ENCODE peak calls at places on chromosome 17, in four cellular contexts. X, H, J and N are unnamed samples.

GRCh38 chr17:42291136-42291535 is 2.8 kb downstream of the STAT5A start:
- DNase-seq in X (no peak), H (no peak), J (no peak), N (no peak)

GRCh38 chr17:9226130-9226793 is 205.0 kb downstream of the NTN1 start:
- DNase-seq in X (no peak), H (no peak), J (no peak), N (no peak)

GRCh38 chr17:49910858-49911204 is 58.2 kb upstream of the DLX4 start:
- DNase-seq in X (no peak), H (no peak), J (no peak), N (no peak)

GRCh38 chr17:15928286-15928785 is 16.6 kb upstream of the ADORA2B start:
- DNase-seq in X (no peak), H (no peak), J (no peak), N (no peak)

GRCh38 chr17:3834811-3835210 is 11.2 kb downstream of the NCBP3 start:
- DNase-seq in X (no peak), H (no peak), J (no peak), N (no peak)

GRCh38 chr17:2192367-2193028 is 111.1 kb downstream of the SMG6 start:
- DNase-seq in X (peak; percentile 72), H (peak; percentile 30), J (no peak), N (no peak)

GRCh38 chr17:43456661-43457361 is 27.0 kb upstream of the DHX8 start:
- DNase-seq in X (no peak), H (no peak), J (no peak), N (peak; percentile 100)

GRCh38 chr17:50464736-50465135 is 3.9 kb downstream of the CHAD start:
- DNase-seq in X (no peak), H (no peak), J (no peak), N (no peak)

GRCh38 chr17:66724581-66725341 is 110.2 kb upstream of the CACNG5 start:
- DNase-seq in X (no peak), H (no peak), J (no peak), N (no peak)

GRCh38 chr17:44203731-44204452 is 4.2 kb upstream of the ATXN7L3 start:
- DNase-seq in X (no peak), H (peak; percentile 76), J (peak; percentile 41), N (peak; percentile 78)

GRCh38 chr17:48432820-48433775 is 3.1 kb upstream of the SKAP1 start:
- DNase-seq in X (no peak), H (no peak), J (no peak), N (no peak)

GRCh38 chr17:48426019-48426418 is 4.0 kb downstream of the SKAP1 start:
- DNase-seq in X (no peak), H (no peak), J (no peak), N (no peak)

GRCh38 chr17:48429156-48429555 is 858 bp downstream of the SKAP1 start:
- DNase-seq in X (no peak), H (no peak), J (no peak), N (no peak)

GRCh38 chr17:48429638-48430586 is at the start of gene SKAP1:
- DNase-seq in X (no peak), H (peak; percentile 29), J (no peak), N (no peak)

GRCh38 chr17:48427598-48427997 is 2.4 kb downstream of the SKAP1 start:
- DNase-seq in X (no peak), H (no peak), J (peak; percentile 52), N (no peak)
- TF ChIP-seq NFIC in X (peak; percentile 44), H (no peak), J (no peak), N (no peak)

DNA sequence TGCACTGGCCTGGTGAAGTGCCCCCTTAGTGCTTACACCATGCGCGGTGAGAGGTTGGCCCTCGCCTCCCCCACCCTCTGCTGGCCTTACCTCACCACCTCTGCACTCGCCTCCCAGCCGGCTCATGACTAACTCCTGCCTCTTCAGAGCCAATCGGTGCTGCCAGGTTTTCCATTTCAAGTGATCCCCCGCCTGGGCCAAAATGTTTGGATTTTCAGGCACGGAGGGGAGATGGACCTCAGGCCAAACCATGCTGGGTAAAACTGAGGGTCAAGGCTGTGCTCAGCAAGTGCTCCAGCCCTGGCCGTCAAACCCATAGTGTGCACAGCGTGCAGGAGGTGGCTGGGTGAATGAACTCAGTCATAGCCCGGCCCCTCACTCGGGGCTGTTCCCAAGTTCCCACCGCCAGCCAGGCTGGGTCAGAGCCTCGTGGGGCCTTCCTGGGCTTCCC is 175.4 kb downstream of the SEC14L1 start:
- DNase-seq in X (no peak), H (peak; percentile 59), J (no peak), N (no peak)
- TF ChIP-seq NFIC in X (no peak), H (peak; percentile 75), J (no peak), N (no peak)

GRCh38 chr17:64243340-64243739 is 19.7 kb downstream of the TEX2 start:
- DNase-seq in X (no peak), H (no peak), J (no peak), N (no peak)

GRCh38 chr17:64240261-64240740 is 22.8 kb downstream of the TEX2 start:
- DNase-seq in X (no peak), H (peak; percentile 39), J (peak; percentile 44), N (no peak)

GRCh38 chr17:64244165-64244564 is 18.9 kb downstream of the TEX2 start:
- DNase-seq in X (no peak), H (no peak), J (no peak), N (no peak)

GRCh38 chr17:64242633-64243032 is 20.4 kb downstream of the TEX2 start:
- DNase-seq in X (no peak), H (no peak), J (no peak), N (no peak)

GRCh38 chr17:64240741-64241347 is 22.2 kb downstream of the TEX2 start:
- DNase-seq in X (no peak), H (peak; percentile 87), J (no peak), N (no peak)
- TF ChIP-seq NFIC in X (no peak), H (peak; percentile 91), J (no peak), N (no peak)

GRCh38 chr17:74474043-74474792 is 7.8 kb downstream of the CD300A start:
- DNase-seq in X (no peak), H (peak; percentile 17), J (no peak), N (no peak)
- TF ChIP-seq NFIC in X (no peak), H (no peak), J (no peak), N (no peak)

DNA sequence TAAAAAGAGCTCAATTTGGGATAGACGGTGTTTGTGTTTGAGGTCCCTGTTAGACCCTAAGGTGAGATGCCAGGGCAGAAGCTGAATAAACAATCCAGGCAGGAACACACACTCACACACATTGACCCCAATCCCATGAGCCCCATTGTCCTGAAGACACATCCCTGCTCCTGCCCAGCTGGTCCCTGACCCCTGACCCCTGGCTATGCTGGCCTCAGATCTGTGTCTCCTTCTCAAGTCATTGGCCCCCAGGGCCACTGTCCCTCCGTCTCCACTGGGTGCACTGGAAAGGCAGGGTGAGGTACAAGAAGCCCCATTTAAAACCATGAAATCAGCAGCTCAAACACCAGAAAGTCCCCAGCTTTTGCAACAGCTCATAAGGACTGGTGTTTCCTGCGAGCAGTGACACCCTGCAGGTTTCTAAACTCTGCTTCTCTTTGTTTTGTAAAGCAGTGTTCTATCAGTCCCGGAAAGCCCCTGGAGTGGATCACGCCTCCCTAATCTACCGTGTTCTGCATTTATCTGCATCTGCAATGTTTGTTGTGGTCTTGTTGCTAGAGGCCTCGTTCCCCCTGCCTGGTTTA is 18.0 kb upstream of the ASGR2 start:
- DNase-seq in X (peak; percentile 84), H (no peak), J (no peak), N (peak; percentile 61)
- TF ChIP-seq NFIC in X (peak; percentile 28), H (no peak), J (no peak), N (no peak)

GRCh38 chr17:14091367-14091766 is 22.1 kb downstream of the COX10 start:
- DNase-seq in X (no peak), H (no peak), J (no peak), N (no peak)
- TF ChIP-seq NFIC in X (no peak), H (no peak), J (no peak), N (no peak)